ENCODE peak calls at places on chromosomes 2 and 18, in six cellular contexts. K is Panc1; I is ascending aorta; B is CD8-positive, alpha-beta T cell; L is breast epithelium; G is sigmoid colon. H is an unnamed sample. For H3K4me1, the result is how much of the 10 kb centered on the place peaks cover.

GRCh38 chr2:98944786-98945185 is 8.8 kb upstream of the CRACDL start:
- DNase-seq in K (no peak), I (no peak), B (no peak), L (peak), G (no peak), H (no peak)

GRCh38 chr2:8133331-8133730 is 548.5 kb upstream of the ID2 start:
- DNase-seq in K (no peak), I (no peak), B (no peak), L (no peak), G (no peak), H (no peak)

GRCh38 chr2:164389411-164389810 is 231.9 kb downstream of the GRB14 start:
- DNase-seq in K (no peak), I (no peak), B (no peak), L (no peak), G (no peak), H (no peak)

GRCh38 chr2:73933194-73933593 is 6.5 kb downstream of the DGUOK start:
- DNase-seq in K (no peak), I (no peak), B (no peak), L (no peak), G (no peak), H (no peak)

GRCh38 chr2:221518201-221518936 is 53.7 kb downstream of the EPHA4 start:
- DNase-seq in K (no peak), I (no peak), B (peak), L (no peak), G (no peak), H (no peak)

GRCh38 chr2:97706708-97707345 is 6.5 kb upstream of the ZAP70 start:
- DNase-seq in K (no peak), I (no peak), B (no peak), L (no peak), G (no peak), H (no peak)

GRCh38 chr2:132670104-132670960 is at the start of gene LYPD1:
- DNase-seq in K (no peak), I (no peak), B (no peak), L (no peak), G (peak), H (peak)

GRCh38 chr2:16665746-16666452 is at the start of gene CYRIA:
- DNase-seq in K (no peak), I (no peak), B (peak), L (no peak), G (peak), H (no peak)

GRCh38 chr2:142750858-142751257 is 126.6 kb upstream of the KYNU start:
- DNase-seq in K (no peak), I (no peak), B (no peak), L (no peak), G (no peak), H (no peak)

GRCh38 chr2:229910832-229911412 is 10.9 kb downstream of the TRIP12 start:
- DNase-seq in K (no peak), I (no peak), B (peak), L (no peak), G (no peak), H (no peak)

GRCh38 chr2:193695367-193695766 is 1500.6 kb upstream of the TMEFF2 start:
- DNase-seq in K (no peak), I (no peak), B (no peak), L (no peak), G (no peak), H (no peak)

GRCh38 chr18:43627833-43628370 is 350.6 kb upstream of the SYT4 start:
- DNase-seq in K (no peak), I (no peak), B (no peak), L (no peak), G (no peak), H (no peak)

GRCh38 chr2:222582931-222583330 is 73.0 kb downstream of the FARSB start:
- DNase-seq in K (no peak), I (no peak), B (no peak), L (no peak), G (no peak), H (no peak)

GRCh38 chr2:127508621-127509034 is 17.7 kb downstream of the IWS1 start:
- DNase-seq in K (peak), I (peak), B (no peak), L (no peak), G (peak), H (peak)

GRCh38 chr2:7400628-7401027 is 483.4 kb downstream of the RNF144A start:
- DNase-seq in K (no peak), I (no peak), B (no peak), L (no peak), G (no peak), H (no peak)

GRCh38 chr2:170999654-171000053 is 70.6 kb downstream of the GORASP2 start:
- DNase-seq in K (no peak), I (no peak), B (no peak), L (no peak), G (no peak), H (no peak)

DNA sequence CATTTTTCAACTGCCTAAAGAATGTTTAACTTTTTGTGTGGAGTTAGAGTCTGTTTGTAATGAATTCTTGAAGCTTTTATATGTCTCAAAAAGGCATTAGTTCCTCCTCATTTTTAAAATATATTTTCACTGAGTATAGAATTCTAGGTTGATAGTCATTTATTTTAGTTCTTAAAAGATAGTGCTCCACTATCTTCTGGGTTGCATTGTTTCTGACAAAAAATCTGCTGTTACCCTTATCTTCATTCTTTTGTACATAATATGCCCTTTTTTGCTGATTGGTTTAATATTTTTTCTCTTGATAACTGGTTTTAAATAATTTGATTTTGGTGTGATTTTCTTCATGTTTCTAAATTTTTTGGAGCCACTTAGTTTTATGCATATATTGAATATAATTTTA is 754.7 kb upstream of the GYPC start:
- DNase-seq in K (no peak), I (no peak), B (no peak), L (no peak), G (no peak), H (no peak)
- H3K4me1 ChIP-seq in K (under half), I (under half), B (under half), L (under half), G (under half), H (under half)

DNA sequence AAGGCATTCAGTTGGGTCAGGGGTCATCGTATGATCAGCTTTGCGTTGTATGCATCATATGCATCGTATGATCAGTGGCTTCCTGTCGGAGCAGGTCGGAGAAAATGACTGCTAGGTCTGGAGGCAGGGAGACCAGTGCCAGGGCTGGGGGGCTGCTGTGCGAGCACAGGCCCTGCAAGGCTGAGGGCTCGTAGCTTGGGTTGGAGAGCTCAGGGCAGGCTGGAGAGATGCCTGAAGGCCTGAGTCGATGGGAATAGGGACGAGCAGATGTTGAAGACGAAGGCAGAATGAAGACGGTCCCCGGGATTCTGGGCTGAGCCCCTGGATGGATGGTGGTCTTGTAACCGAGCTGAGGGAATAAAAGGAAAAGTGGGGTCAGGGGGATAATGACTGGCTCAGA is 25.3 kb upstream of the ACKR3 start:
- DNase-seq in K (no peak), I (no peak), B (no peak), L (no peak), G (no peak), H (no peak)
- H3K27ac ChIP-seq in K (no peak), I (no peak), B (no peak), L (no peak), G (no peak), H (no peak)

GRCh38 chr2:184541591-184541990 is 56.7 kb upstream of the ZNF804A start:
- DNase-seq in K (no peak), I (no peak), B (no peak), L (no peak), G (no peak), H (no peak)

GRCh38 chr2:184543832-184544231 is 54.5 kb upstream of the ZNF804A start:
- DNase-seq in K (no peak), I (no peak), B (no peak), L (no peak), G (no peak), H (no peak)

GRCh38 chr2:184534986-184535385 is 63.3 kb upstream of the ZNF804A start:
- DNase-seq in K (no peak), I (no peak), B (no peak), L (no peak), G (no peak), H (no peak)

GRCh38 chr2:184540246-184540789 is 58.0 kb upstream of the ZNF804A start:
- DNase-seq in K (no peak), I (no peak), B (no peak), L (no peak), G (no peak), H (no peak)
- TF ChIP-seq CTCF in K (no peak), I (no peak), B (no peak), L (no peak), G (no peak), H (no peak)

GRCh38 chr2:10385501-10385900 is 62.6 kb downstream of the ODC1 start:
- DNase-seq in K (no peak), I (no peak), B (no peak), L (no peak), G (no peak), H (no peak)

GRCh38 chr2:10389596-10389995 is 58.5 kb downstream of the ODC1 start:
- DNase-seq in K (no peak), I (no peak), B (no peak), L (no peak), G (no peak), H (no peak)

GRCh38 chr2:10385933-10386773 is 62.0 kb downstream of the ODC1 start:
- DNase-seq in K (no peak), I (no peak), B (no peak), L (no peak), G (no peak), H (no peak)

GRCh38 chr2:10389191-10389590 is 58.9 kb downstream of the ODC1 start:
- DNase-seq in K (no peak), I (no peak), B (no peak), L (no peak), G (no peak), H (no peak)

GRCh38 chr2:10387033-10387432 is 61.1 kb downstream of the ODC1 start:
- DNase-seq in K (no peak), I (no peak), B (no peak), L (no peak), G (no peak), H (no peak)
- H3K4me1 ChIP-seq in K (half or more), I (under half), B (half or more), L (under half), G (under half), H (under half)

DNA sequence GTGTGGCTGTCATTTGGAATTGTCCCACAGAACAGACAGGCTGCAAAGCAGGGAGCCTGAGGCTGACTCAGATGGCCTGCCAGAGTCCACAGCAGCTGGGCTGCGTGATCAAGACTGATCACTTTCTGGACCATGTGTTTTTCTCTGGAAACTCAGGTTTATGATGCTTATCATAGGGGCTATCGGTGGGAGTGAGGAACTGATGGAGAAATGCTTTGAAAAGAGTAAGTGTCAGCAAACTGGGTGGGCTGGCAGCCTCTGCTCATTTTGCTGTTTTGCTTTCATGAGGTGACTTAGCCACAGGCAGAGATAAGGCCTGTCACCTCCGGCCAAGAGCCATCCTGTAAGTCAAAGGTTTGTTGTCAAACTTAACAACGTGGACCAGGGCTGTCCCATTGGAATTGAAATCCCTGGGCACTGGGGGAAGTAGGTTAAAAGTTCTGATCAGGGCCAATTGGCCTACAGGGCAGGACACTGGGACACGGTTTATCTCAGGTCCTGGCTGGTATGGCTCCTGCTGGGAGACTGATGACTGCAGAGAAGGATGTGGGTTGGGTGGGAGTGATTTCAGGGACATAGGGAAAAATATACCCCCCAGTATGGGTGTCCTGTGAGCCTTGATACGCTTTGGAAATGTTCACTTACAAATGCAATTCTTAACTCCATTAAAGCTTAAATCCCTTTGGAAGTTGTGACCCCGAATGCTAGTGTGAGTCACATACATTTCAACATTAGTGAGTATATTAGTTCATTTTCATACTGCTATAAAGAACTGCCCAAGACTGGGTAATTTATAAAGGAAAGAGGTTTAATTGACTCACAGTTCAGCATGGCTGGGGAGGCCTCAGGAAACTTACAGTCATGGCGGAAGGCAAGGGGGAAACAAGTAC is 120.7 kb downstream of the LIPG start:
- DNase-seq in K (no peak), I (no peak), B (no peak), L (no peak), G (no peak), H (no peak)
- H3K27ac ChIP-seq in K (no peak), I (no peak), B (no peak), L (no peak), G (no peak), H (no peak)

GRCh38 chr18:46071894-46072867 is at the start of gene PSTPIP2:
- DNase-seq in K (no peak), I (no peak), B (peak), L (peak), G (peak), H (peak)
- TF ChIP-seq CTCF in K (no peak), I (peak), B (no peak), L (no peak), G (no peak), H (no peak)

GRCh38 chr2:24690524-24690923 is 102.7 kb downstream of the PTRHD1 start:
- DNase-seq in K (no peak), I (no peak), B (no peak), L (no peak), G (no peak), H (no peak)
- H3K4me1 ChIP-seq in K (under half), I (under half), B (under half), L (under half), G (under half), H (under half)

DNA sequence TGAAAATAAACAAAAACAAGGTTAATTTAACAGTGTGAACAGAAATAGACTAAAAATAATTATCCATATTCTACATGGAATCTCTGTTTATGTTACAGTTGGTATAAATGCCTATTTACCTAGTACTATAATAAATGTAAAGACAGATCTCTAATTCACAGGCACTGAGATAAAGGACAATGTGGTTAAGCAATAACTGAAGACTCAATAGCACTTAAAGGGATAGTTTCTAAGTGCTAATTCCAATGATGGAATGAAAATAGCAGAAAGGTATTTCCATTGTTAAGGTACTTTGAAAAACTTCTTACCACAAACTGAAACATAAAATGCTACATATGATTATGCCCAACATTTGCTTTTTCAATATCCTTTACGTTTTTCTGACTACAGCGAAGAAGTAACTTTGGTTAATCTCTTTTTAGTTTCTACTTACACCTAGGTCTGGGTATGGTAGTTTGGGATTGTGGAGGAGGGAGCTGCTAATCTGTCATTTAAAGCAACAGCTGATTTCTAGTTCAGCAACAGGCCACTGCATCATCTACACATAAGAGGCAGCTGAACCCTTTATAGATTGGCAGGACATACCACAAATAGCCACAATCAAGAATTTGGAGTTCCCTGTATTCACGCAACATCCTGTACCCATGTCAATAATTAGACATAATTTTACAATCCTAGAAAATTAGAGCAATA is 27.2 kb downstream of the MAP4K3 start:
- DNase-seq in K (no peak), I (no peak), B (no peak), L (no peak), G (no peak), H (no peak)
- H3K27ac ChIP-seq in K (no peak), I (no peak), B (no peak), L (no peak), G (no peak), H (no peak)

DNA sequence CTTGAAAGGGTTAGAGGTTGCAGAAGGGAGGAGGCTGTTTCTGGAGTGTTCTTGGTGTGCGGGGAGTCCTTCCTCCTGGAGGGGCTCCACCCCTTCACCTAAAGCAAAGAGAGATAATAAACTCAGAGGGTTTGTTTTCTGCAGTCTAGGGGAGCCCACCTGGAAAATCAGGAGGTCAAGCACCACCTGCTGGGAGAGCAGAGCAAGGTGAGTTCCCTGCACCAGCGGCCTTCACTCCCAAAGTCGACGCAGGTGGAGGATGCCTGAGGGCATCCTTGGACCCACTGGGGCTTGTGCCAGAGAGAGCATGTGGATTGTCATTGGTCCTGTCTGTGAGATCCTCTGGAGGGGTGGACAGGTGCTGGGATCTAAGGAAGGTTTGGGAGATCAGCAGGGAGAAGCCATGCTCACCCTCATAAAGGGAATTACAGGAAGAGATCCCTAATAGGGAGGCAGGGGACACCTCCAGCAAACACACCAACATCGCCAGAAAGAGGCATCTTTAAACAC is 116.7 kb downstream of the KCNF1 start:
- DNase-seq in K (no peak), I (no peak), B (no peak), L (no peak), G (no peak), H (no peak)
- TF ChIP-seq CTCF in K (no peak), I (no peak), B (no peak), L (no peak), G (no peak), H (no peak)

GRCh38 chr18:33923980-33924379 is 300.7 kb downstream of the NOL4 start:
- DNase-seq in K (no peak), I (no peak), B (no peak), L (no peak), G (no peak), H (no peak)

GRCh38 chr18:33928226-33928625 is 296.5 kb downstream of the NOL4 start:
- DNase-seq in K (no peak), I (no peak), B (no peak), L (no peak), G (no peak), H (no peak)

DNA sequence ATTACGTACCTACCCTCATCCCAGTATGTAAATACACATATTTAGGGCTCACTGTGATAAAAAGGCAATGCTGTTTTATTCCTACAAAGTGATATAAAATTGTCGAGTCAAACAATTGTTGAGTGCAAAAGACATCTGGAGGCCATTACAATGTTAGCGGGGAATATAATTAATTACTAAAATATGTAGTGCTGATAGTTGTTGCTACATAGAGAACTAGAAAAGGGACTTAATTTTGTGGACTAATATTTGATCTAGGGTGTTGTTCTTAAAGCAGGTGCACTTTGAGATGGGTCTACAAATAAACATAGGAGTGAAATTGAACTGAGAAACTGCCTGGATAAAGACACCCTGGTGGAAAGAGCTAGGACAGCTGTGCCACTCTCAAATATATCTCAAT is 300.1 kb downstream of the NOL4 start:
- DNase-seq in K (no peak), I (no peak), B (no peak), L (no peak), G (no peak), H (no peak)
- H3K4me1 ChIP-seq in K (under half), I (under half), B (under half), L (under half), G (under half), H (under half)